ENCODE peak calls at places on chromosomes 16 and 17, in six cellular contexts. V, I, S, L, H and K are unnamed samples.

GRCh38 chr17:40553694-40554534 is 11.4 kb downstream of the CCR7 start:
- DNase-seq in S (peak; percentile 75), L (no peak), I (no peak), V (peak; percentile 43), H (no peak), K (no peak)

GRCh38 chr16:66475232-66475631 is 48.1 kb downstream of the BEAN1 start:
- DNase-seq in I (no peak), V (no peak), S (no peak), L (no peak), H (no peak), K (no peak)

GRCh38 chr16:68130520-68130919 is 45.4 kb downstream of the NFATC3 start:
- DNase-seq in L (no peak), S (no peak), V (no peak), H (no peak), I (no peak), K (no peak)

GRCh38 chr17:10186771-10187425 is 11.5 kb downstream of the GAS7 start:
- DNase-seq in V (no peak), S (no peak), H (no peak), L (no peak), I (no peak), K (no peak)

GRCh38 chr16:383326-384020 is 1.7 kb upstream of the PGAP6 start:
- DNase-seq in V (no peak), S (no peak), I (peak; percentile 72), L (peak; percentile 82), H (peak; percentile 33), K (no peak)

GRCh38 chr16:56539667-56540066 is 19.8 kb upstream of the BBS2 start:
- DNase-seq in I (no peak), H (no peak), S (no peak), V (no peak), L (no peak), K (no peak)

GRCh38 chr17:17885029-17885351 is 48.2 kb upstream of the SREBF1 start:
- DNase-seq in V (no peak), I (no peak), H (no peak), L (no peak), S (no peak), K (no peak)

GRCh38 chr17:29585080-29585751 is 4.2 kb downstream of the GIT1 start:
- DNase-seq in H (no peak), I (no peak), L (no peak), V (no peak), S (no peak), K (peak; percentile 26)

GRCh38 chr17:79803997-79804855 is 7.3 kb upstream of the CBX8 start:
- DNase-seq in L (peak; percentile 55), H (no peak), I (no peak), S (no peak), V (no peak), K (no peak)

GRCh38 chr17:77793146-77793887 is 165.2 kb upstream of the TNRC6C start:
- DNase-seq in H (no peak), I (no peak), V (no peak), L (no peak), S (no peak), K (no peak)

GRCh38 chr17:57324060-57324459 is 67.7 kb downstream of the MSI2 start:
- DNase-seq in H (no peak), I (no peak), L (no peak), V (no peak), S (no peak), K (no peak)

GRCh38 chr17:3944485-3945388 is 19.5 kb downstream of the ATP2A3 start:
- DNase-seq in L (peak; percentile 92), S (peak; percentile 79), H (peak; percentile 42), V (peak; percentile 26), I (no peak), K (peak; percentile 38)

GRCh38 chr16:63714876-63715275 is 1407.0 kb downstream of the CDH11 start:
- DNase-seq in S (no peak), V (no peak), I (no peak), L (no peak), H (no peak), K (no peak)

GRCh38 chr16:1543085-1543896 is 9.8 kb downstream of the TMEM204 start:
- DNase-seq in H (no peak), I (peak; percentile 27), V (peak; percentile 76), S (no peak), L (no peak), K (no peak)

GRCh38 chr16:82660966-82661365 is 34.2 kb downstream of the CDH13 start:
- DNase-seq in V (no peak), H (no peak), S (no peak), I (no peak), L (no peak), K (no peak)

GRCh38 chr16:84652565-84652964 is 4.3 kb downstream of the KLHL36 start:
- DNase-seq in S (no peak), H (no peak), V (no peak), I (no peak), L (no peak), K (no peak)

GRCh38 chr16:75254359-75254837 is 3.0 kb upstream of the BCAR1 start:
- DNase-seq in I (peak; percentile 86), H (no peak), L (peak; percentile 55), V (peak; percentile 88), S (peak; percentile 76), K (no peak)

GRCh38 chr17:45341389-45342158 is 24.8 kb upstream of the MAP3K14 start:
- DNase-seq in L (peak; percentile 73), H (no peak), I (peak; percentile 60), V (peak; percentile 85), S (peak; percentile 90), K (no peak)

GRCh38 chr16:30447512-30448226 is 2.0 kb upstream of the SEPHS2 start:
- DNase-seq in S (no peak), V (no peak), H (no peak), L (peak; percentile 40), I (no peak), K (no peak)

GRCh38 chr17:45312477-45313418 is 4.1 kb downstream of the MAP3K14 start:
- DNase-seq in V (no peak), H (no peak), I (no peak), L (no peak), S (no peak), K (no peak)

GRCh38 chr16:60414617-60415016 is 1621.6 kb downstream of the CDH8 start:
- DNase-seq in V (no peak), L (no peak), H (no peak), I (no peak), S (no peak), K (no peak)
- H3K9me3 ChIP-seq in V (peaks cover 2% of the 10 kb centered on the region), L (no peaks in the 10 kb centered on the region), H (no peaks in the 10 kb centered on the region), I (no peaks in the 10 kb centered on the region), S (peaks cover 5% of the 10 kb centered on the region), K (no peaks in the 10 kb centered on the region)

GRCh38 chr17:20197527-20197926 is 188.4 kb downstream of the SPECC1 start:
- DNase-seq in S (no peak), I (no peak), L (no peak), V (no peak), H (no peak), K (no peak)

GRCh38 chr17:20200016-20200788 is 191.0 kb downstream of the SPECC1 start:
- DNase-seq in H (no peak), L (no peak), V (peak; percentile 23), I (no peak), S (no peak), K (no peak)

GRCh38 chr17:20191066-20191465 is 181.9 kb downstream of the SPECC1 start:
- DNase-seq in L (no peak), S (peak; percentile 79), H (no peak), I (peak; percentile 90), V (peak; percentile 98), K (no peak)

GRCh38 chr17:20201059-20201458 is 191.9 kb downstream of the SPECC1 start:
- DNase-seq in S (no peak), V (no peak), I (no peak), H (no peak), L (no peak), K (no peak)

GRCh38 chr17:20196314-20196713 is 187.2 kb downstream of the SPECC1 start:
- DNase-seq in S (no peak), H (no peak), L (no peak), I (no peak), V (no peak), K (no peak)
- H3K9me3 ChIP-seq in S (peaks cover 11% of the 10 kb centered on the region), H (no peaks in the 10 kb centered on the region), L (no peaks in the 10 kb centered on the region), I (no peaks in the 10 kb centered on the region), V (peaks cover 6% of the 10 kb centered on the region), K (no peaks in the 10 kb centered on the region)

DNA sequence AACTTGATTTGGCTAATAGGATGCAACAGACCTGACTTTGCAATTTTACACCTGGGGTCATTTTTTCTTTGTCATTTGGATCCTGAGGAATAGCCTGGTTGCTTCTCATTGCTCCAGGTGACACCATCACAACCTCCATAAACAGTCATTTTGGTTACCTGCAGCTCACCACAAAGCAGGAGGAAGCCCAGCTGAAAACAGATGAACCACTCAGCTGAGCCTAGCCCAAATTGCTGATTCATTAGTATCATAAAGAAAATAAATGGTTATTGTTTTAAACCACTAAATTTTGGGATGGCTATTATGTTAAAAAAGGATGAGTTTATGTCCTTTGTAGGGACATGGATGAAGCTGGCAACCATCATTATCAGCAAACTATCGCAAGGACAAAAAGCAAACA is 841.0 kb upstream of the EEF2KMT start:
- DNase-seq in I (no peak), S (no peak), V (no peak), L (no peak), H (no peak), K (no peak)
- H3K9me3 ChIP-seq in I (peaks cover 18% of the 10 kb centered on the region), S (peaks cover 8% of the 10 kb centered on the region), V (peaks cover 15% of the 10 kb centered on the region), L (no peaks in the 10 kb centered on the region), H (no peaks in the 10 kb centered on the region), K (no peaks in the 10 kb centered on the region)

DNA sequence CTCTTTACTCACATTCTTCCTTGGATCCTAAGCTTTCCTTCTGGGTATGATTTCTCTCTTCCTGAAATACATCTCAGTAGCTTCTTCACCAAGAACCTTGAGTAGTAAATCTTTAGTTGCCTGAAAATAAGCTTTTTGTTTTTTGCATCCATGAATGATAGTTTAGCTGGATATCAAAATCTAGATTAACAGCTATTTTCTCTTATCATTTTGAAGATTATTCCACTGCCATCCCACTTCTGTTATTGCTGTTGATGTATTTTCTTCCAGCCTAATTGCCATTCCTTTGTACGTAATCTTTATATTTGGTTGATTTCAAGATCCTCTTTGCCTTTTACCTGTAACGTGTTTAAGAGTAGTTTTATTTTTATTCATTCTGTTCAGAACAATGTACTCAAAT is 7.6 kb upstream of the FBXO39 start:
- DNase-seq in H (no peak), I (no peak), L (no peak), S (no peak), V (no peak), K (no peak)
- H3K9me3 ChIP-seq in H (peaks cover 13% of the 10 kb centered on the region), I (peaks cover 12% of the 10 kb centered on the region), L (peaks cover 9% of the 10 kb centered on the region), S (peaks cover 23% of the 10 kb centered on the region), V (peaks cover 3% of the 10 kb centered on the region), K (peaks cover 14% of the 10 kb centered on the region)